ENCODE peak calls at places on chromosomes 16 and 17, in four cellular contexts. G, J, I and D are unnamed samples. For H3K4me1, the result is how much of the 10 kb centered on the place peaks cover.

GRCh38 chr17:45147581-45148182 is 593 bp upstream of the HEXIM1 start:
- DNase-seq in G (peak), J (peak), I (peak), D (no peak)

GRCh38 chr17:1438593-1439083 is 17.4 kb downstream of the CRK start:
- DNase-seq in G (peak), J (no peak), I (no peak), D (no peak)

GRCh38 chr16:68823401-68823800 is 19.9 kb upstream of the TANGO6 start:
- DNase-seq in G (no peak), J (no peak), I (no peak), D (peak)

GRCh38 chr16:65574311-65574966 is 452.6 kb upstream of the CDH11 start:
- DNase-seq in G (no peak), J (no peak), I (no peak), D (no peak)

GRCh38 chr16:26301516-26301915 is 609.8 kb downstream of the HS3ST4 start:
- DNase-seq in G (no peak), J (no peak), I (no peak), D (no peak)

GRCh38 chr17:55433629-55434422 is 12.2 kb upstream of the MMD start:
- DNase-seq in G (no peak), J (peak), I (no peak), D (no peak)

GRCh38 chr17:17792143-17792550 is 44.6 kb downstream of the SREBF1 start:
- DNase-seq in G (no peak), J (no peak), I (no peak), D (no peak)

GRCh38 chr17:80248001-80248893 is 12.4 kb upstream of the RNF213 start:
- DNase-seq in G (no peak), J (no peak), I (no peak), D (no peak)

GRCh38 chr17:48328457-48328856 is 101.6 kb downstream of the SKAP1 start:
- DNase-seq in G (no peak), J (no peak), I (no peak), D (no peak)

GRCh38 chr17:20930065-20930760 is 112.6 kb downstream of the USP22 start:
- DNase-seq in G (no peak), J (no peak), I (no peak), D (no peak)

GRCh38 chr16:12097523-12098428 is 121.2 kb downstream of the SNX29 start:
- DNase-seq in G (no peak), J (peak), I (no peak), D (no peak)

GRCh38 chr17:43661699-43662431 is at the start of gene MEOX1:
- DNase-seq in G (peak), J (no peak), I (no peak), D (no peak)

GRCh38 chr17:53168413-53168812 is 654.3 kb upstream of the KIF2B start:
- DNase-seq in G (no peak), J (no peak), I (no peak), D (no peak)

GRCh38 chr16:48720266-48720665 is 110.3 kb upstream of the N4BP1 start:
- DNase-seq in G (no peak), J (no peak), I (peak), D (no peak)

GRCh38 chr17:68101992-68102758 is 66.6 kb downstream of the KPNA2 start:
- DNase-seq in G (no peak), J (peak), I (no peak), D (no peak)

GRCh38 chr17:51439395-51440229 is 179.3 kb downstream of the UTP18 start:
- DNase-seq in G (no peak), J (no peak), I (no peak), D (no peak)

GRCh38 chr17:37815516-37815915 is 70.7 kb upstream of the HNF1B start:
- DNase-seq in G (no peak), J (no peak), I (no peak), D (no peak)

GRCh38 chr16:80117731-80118130 is 423.1 kb upstream of the DYNLRB2 start:
- DNase-seq in G (no peak), J (peak), I (no peak), D (no peak)

GRCh38 chr17:61260061-61260797 is 139.4 kb upstream of the TBX2 start:
- DNase-seq in G (no peak), J (no peak), I (no peak), D (no peak)

GRCh38 chr17:63881935-63882601 is at the start of gene GH2:
- DNase-seq in G (no peak), J (peak), I (peak), D (no peak)

GRCh38 chr16:56939801-56940200 is 7.9 kb downstream of the HERPUD1 start:
- DNase-seq in G (no peak), J (no peak), I (no peak), D (no peak)

GRCh38 chr16:67336646-67337045 is 10.0 kb downstream of the LRRC36 start:
- DNase-seq in G (no peak), J (no peak), I (no peak), D (no peak)

GRCh38 chr16:58501242-58502131 is 1.5 kb downstream of the NDRG4 start:
- DNase-seq in G (no peak), J (no peak), I (no peak), D (peak)

GRCh38 chr17:39939588-39940419 is 12.3 kb downstream of the LRRC3C start:
- DNase-seq in G (peak), J (no peak), I (no peak), D (no peak)

GRCh38 chr17:36464765-36465088 is 21.8 kb upstream of the ZNHIT3 start:
- DNase-seq in G (no peak), J (no peak), I (no peak), D (no peak)

GRCh38 chr17:79843917-79844815 is 4.9 kb upstream of the CBX4 start:
- DNase-seq in G (peak), J (no peak), I (no peak), D (no peak)

GRCh38 chr17:6701719-6702118 is 11.4 kb downstream of the SLC13A5 start:
- DNase-seq in G (no peak), J (no peak), I (peak), D (no peak)

GRCh38 chr16:53952215-53953208 is 248.6 kb downstream of the FTO start:
- DNase-seq in G (no peak), J (no peak), I (no peak), D (no peak)

GRCh38 chr16:2499454-2499853 is 14.3 kb upstream of the ATP6V0C start:
- DNase-seq in G (peak), J (no peak), I (no peak), D (no peak)

GRCh38 chr17:6643460-6644125 is 2.7 kb downstream of the TXNDC17 start:
- DNase-seq in G (no peak), J (no peak), I (no peak), D (no peak)

GRCh38 chr17:74211929-74212261 is 1.5 kb upstream of the TTYH2 start:
- DNase-seq in G (no peak), J (no peak), I (no peak), D (no peak)

GRCh38 chr17:69961488-69962145 is 113.4 kb upstream of the KCNJ16 start:
- DNase-seq in G (no peak), J (peak), I (no peak), D (peak)

GRCh38 chr17:60080545-60080944 is 1.8 kb upstream of the HEATR6 start:
- DNase-seq in G (no peak), J (no peak), I (no peak), D (no peak)

GRCh38 chr16:56022818-56023217 is 147.6 kb upstream of the CES5A start:
- DNase-seq in G (no peak), J (no peak), I (no peak), D (no peak)

GRCh38 chr17:61411114-61411943 is 11.7 kb downstream of the TBX2 start:
- DNase-seq in G (peak), J (peak), I (peak), D (no peak)

GRCh38 chr16:84359326-84359725 is 9.0 kb upstream of the ATP2C2 start:
- DNase-seq in G (no peak), J (no peak), I (no peak), D (no peak)

GRCh38 chr17:57869599-57870282 is 19.9 kb upstream of the MRPS23 start:
- DNase-seq in G (no peak), J (no peak), I (no peak), D (no peak)
- H3K4me1 ChIP-seq in G (under half), J (under half), I (under half), D (under half)

GRCh38 chr17:78231991-78232759 is 744 bp downstream of the TMEM235 start:
- DNase-seq in G (no peak), J (no peak), I (no peak), D (no peak)
- H3K4me3 ChIP-seq in G (no peak), J (no peak), I (peak), D (peak)

DNA sequence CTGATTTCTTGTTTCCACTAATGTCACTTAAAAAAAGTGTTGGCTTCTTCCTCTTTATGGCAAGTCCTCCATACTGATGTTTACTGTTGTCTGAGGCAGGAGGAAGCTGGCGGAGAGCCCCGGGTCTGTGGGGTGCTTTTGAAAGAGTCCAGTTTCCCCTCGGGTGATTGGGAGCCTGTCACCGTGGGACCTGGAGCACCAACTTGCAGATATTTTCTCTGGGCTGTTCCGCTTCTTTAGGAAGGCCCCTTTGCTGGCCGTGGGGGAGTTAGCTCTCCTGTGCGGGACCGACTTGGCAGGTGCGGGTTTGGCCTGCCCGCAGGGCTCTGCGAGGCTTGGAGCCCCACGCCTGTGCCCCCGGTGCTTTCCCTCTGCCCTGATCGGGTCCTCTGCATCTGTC is 3.1 kb downstream of the BANP start:
- DNase-seq in G (no peak), J (no peak), I (no peak), D (no peak)
- H3K4me1 ChIP-seq in G (under half), J (under half), I (under half), D (under half)

DNA sequence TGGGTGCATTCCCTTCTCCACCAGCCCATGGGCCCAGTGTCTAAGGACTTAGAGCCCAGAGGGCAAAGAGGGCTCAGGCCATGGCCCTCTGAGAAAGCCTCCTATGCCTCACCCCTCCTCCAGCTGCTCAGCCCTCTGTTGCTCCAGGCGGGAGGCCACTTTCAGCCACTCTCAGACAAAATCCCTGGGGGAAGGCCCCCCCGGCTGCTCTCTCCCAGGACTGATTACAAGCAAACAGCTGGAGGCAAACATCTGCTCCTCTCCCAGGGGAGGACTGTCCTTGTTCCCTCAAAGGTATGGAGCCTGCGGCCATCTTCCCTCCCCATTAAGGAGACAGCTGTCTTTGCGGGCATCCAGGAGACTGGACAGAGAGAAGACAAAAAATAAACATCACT is 54.9 kb upstream of the DLX4 start:
- DNase-seq in G (no peak), J (no peak), I (no peak), D (no peak)
- H3K4me3 ChIP-seq in G (no peak), J (no peak), I (no peak), D (no peak)